ENCODE peak calls at places on chromosomes 1 and 21, in nine cellular contexts. T is effector memory CD4-positive, alpha-beta T cell; U is tibial nerve; F is left ventricle myocardium inferior; P is astrocyte; D is neuronal stem cell; S is GM23248; V is adrenal gland; X is transverse colon. W is an unnamed sample. For H3K36me3, the result is how much of the 10 kb centered on the place peaks cover.

GRCh38 chr1:165635329-165635728 is 4.3 kb downstream of the MGST3 start:
- DNase-seq in F (no peak), P (no peak), U (no peak), V (no peak), T (no peak), X (no peak), S (no peak), D (no peak), W (no peak)

GRCh38 chr1:43644558-43644957 is 5.4 kb upstream of the KDM4A start:
- DNase-seq in U (no peak), T (no peak), F (no peak), P (no peak), S (no peak), X (no peak), V (no peak), D (no peak), W (no peak)

GRCh38 chr1:202268032-202268431 is 73.7 kb downstream of the UBE2T start:
- DNase-seq in X (no peak), D (no peak), F (no peak), S (no peak), T (no peak), V (no peak), U (no peak), P (no peak), W (no peak)

GRCh38 chr1:150150511-150151021 is 850 bp downstream of the PLEKHO1 start:
- DNase-seq in T (peak), U (no peak), V (no peak), P (no peak), F (peak), S (peak), X (peak), D (no peak), W (no peak)

GRCh38 chr1:12040457-12041051 is 21.3 kb downstream of the MIIP start:
- DNase-seq in S (peak), U (peak), V (no peak), T (no peak), D (peak), F (no peak), P (peak), X (no peak), W (no peak)

GRCh38 chr1:20032425-20032824 is 37.6 kb upstream of the PLA2G5 start:
- DNase-seq in V (no peak), D (no peak), F (no peak), X (no peak), P (no peak), U (no peak), S (no peak), T (no peak), W (no peak)

GRCh38 chr1:85933901-85934300 is 222.7 kb downstream of the COL24A1 start:
- DNase-seq in X (no peak), D (no peak), V (no peak), S (peak), P (peak), U (peak), F (no peak), T (no peak), W (no peak)

GRCh38 chr1:100322436-100323211 is 29.7 kb upstream of the CDC14A start:
- DNase-seq in T (no peak), P (no peak), X (no peak), D (no peak), V (no peak), F (no peak), U (no peak), S (peak), W (no peak)

GRCh38 chr1:180994262-180994661 is 28.4 kb downstream of the STX6 start:
- DNase-seq in F (no peak), S (peak), X (no peak), D (no peak), U (no peak), P (no peak), T (no peak), V (no peak), W (no peak)

GRCh38 chr1:221809101-221810029 is 67.5 kb upstream of the DUSP10 start:
- DNase-seq in T (no peak), S (no peak), F (no peak), V (no peak), P (peak), D (no peak), U (no peak), X (no peak), W (no peak)

GRCh38 chr1:230145505-230145899 is 78.5 kb downstream of the GALNT2 start:
- DNase-seq in D (no peak), S (no peak), X (no peak), F (no peak), T (no peak), U (no peak), P (no peak), V (no peak), W (no peak)

GRCh38 chr21:22791986-22792560 is 1793.9 kb downstream of the NCAM2 start:
- DNase-seq in U (peak), D (peak), T (no peak), S (peak), F (no peak), X (no peak), V (peak), P (peak), W (peak)

GRCh38 chr1:241606544-241606943 is 33.6 kb downstream of the CHML start:
- DNase-seq in D (no peak), U (no peak), S (no peak), V (no peak), X (no peak), T (no peak), F (no peak), P (peak), W (no peak)

GRCh38 chr1:6546326-6546725 is 8.0 kb downstream of the NOL9 start:
- DNase-seq in X (no peak), D (no peak), S (no peak), T (no peak), U (no peak), F (no peak), P (no peak), V (no peak), W (no peak)

GRCh38 chr1:6545276-6545934 is 8.9 kb downstream of the NOL9 start:
- DNase-seq in S (peak), D (no peak), U (no peak), P (peak), T (no peak), X (no peak), V (peak), F (no peak), W (no peak)

GRCh38 chr1:6544831-6545230 is 9.5 kb downstream of the NOL9 start:
- DNase-seq in X (no peak), U (no peak), D (no peak), V (no peak), T (no peak), S (peak), F (no peak), P (peak), W (no peak)

DNA sequence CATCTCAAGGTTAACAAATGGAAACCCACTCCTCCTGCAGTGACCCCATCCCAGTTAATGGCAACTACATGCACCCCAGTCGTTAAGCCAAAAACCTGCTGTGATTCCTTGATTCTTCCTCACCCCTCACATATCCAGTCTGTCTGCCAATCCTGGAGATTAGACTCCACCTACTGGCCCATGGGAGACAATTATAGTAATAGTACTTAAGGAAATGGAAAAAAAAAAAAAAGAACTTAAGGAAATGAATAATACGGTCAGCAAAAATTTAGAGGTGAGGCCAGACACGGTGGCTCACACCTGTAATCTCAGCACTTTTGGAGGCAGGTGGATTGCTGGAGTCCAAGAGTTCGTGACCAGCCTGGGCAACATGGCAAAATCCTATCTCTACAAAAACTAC is 7.0 kb downstream of the NOL9 start:
- DNase-seq in F (no peak), X (no peak), U (no peak), V (no peak), D (no peak), S (peak), P (no peak), T (no peak), W (no peak)
- H3K36me3 ChIP-seq in F (half or more), X (under half), U (under half), V (under half), D (under half), S (under half), P (under half), T (under half), W (under half)

GRCh38 chr1:107480548-107480947 is 339.7 kb downstream of the NTNG1 start:
- DNase-seq in X (peak), F (no peak), D (no peak), P (peak), T (no peak), S (peak), V (no peak), U (no peak), W (no peak)
- H3K27ac ChIP-seq in X (no peak), F (no peak), D (no peak), P (no peak), T (no peak), S (no peak), V (no peak), U (no peak), W (no peak)

GRCh38 chr1:112689842-112690237 is 15.4 kb downstream of the MOV10 start:
- DNase-seq in T (no peak), F (no peak), U (no peak), X (no peak), D (no peak), S (no peak), V (no peak), P (no peak), W (no peak)
- H3K36me3 ChIP-seq in T (under half), F (half or more), U (under half), X (under half), D (under half), S (under half), V (under half), P (under half), W (half or more)

GRCh38 chr1:109822749-109823542 is 59.2 kb upstream of the EPS8L3 start:
- DNase-seq in U (no peak), P (no peak), S (peak), D (no peak), F (no peak), T (no peak), X (no peak), V (no peak), W (no peak)

GRCh38 chr1:109825774-109826173 is 62.1 kb upstream of the EPS8L3 start:
- DNase-seq in U (no peak), F (no peak), V (no peak), X (no peak), P (no peak), T (no peak), D (no peak), S (no peak), W (no peak)

GRCh38 chr1:109824349-109825115 is 60.8 kb upstream of the EPS8L3 start:
- DNase-seq in T (no peak), X (no peak), V (no peak), F (no peak), U (no peak), P (no peak), D (no peak), S (no peak), W (no peak)

GRCh38 chr1:109821831-109822745 is 58.4 kb upstream of the EPS8L3 start:
- DNase-seq in V (peak), F (peak), S (peak), X (no peak), U (peak), T (no peak), P (peak), D (no peak), W (no peak)

GRCh38 chr1:109823543-109824348 is 60.0 kb upstream of the EPS8L3 start:
- DNase-seq in P (peak), F (peak), U (no peak), V (peak), T (no peak), S (peak), D (no peak), X (no peak), W (no peak)
- H3K27ac ChIP-seq in P (no peak), F (peak), U (peak), V (peak), T (no peak), S (peak), D (no peak), X (peak), W (no peak)

GRCh38 chr1:152444045-152444444 is 30.0 kb upstream of the CRNN start:
- DNase-seq in S (no peak), P (no peak), V (peak), F (no peak), X (no peak), T (no peak), D (no peak), U (no peak), W (no peak)

GRCh38 chr1:152440635-152441471 is 26.8 kb upstream of the CRNN start:
- DNase-seq in U (peak), P (peak), T (peak), X (peak), F (peak), S (peak), V (peak), D (no peak), W (peak)

GRCh38 chr1:152442291-152442690 is 28.2 kb upstream of the CRNN start:
- DNase-seq in V (no peak), F (peak), P (no peak), D (no peak), S (no peak), X (no peak), U (no peak), T (no peak), W (no peak)

GRCh38 chr1:152442765-152443164 is 28.7 kb upstream of the CRNN start:
- DNase-seq in X (peak), T (no peak), S (peak), D (no peak), V (no peak), P (peak), U (no peak), F (no peak), W (no peak)

DNA sequence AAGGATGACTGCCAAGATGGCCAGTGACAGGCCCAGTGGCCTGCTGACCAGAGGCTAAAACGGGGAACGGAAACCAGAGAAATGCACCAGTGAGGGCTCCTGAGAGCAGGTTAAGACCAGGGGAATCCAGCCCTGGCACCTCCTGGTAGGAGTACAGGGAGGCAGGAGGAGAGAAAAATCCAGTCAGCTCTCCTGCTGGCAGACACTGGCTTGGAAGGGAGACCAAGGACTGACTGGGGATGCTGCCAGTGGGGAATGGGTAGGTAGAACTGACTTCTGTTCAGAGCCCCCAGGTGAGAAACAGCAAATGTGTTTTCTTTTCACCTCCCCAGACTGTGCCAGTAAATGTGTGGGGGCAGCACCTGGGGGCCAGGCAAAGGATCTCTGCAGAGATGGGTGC is 27.7 kb upstream of the CRNN start:
- DNase-seq in T (no peak), S (no peak), V (no peak), X (no peak), F (no peak), U (no peak), D (no peak), P (no peak), W (no peak)
- H3K36me3 ChIP-seq in T (under half), S (under half), V (under half), X (under half), F (under half), U (under half), D (under half), P (under half), W (under half)

GRCh38 chr1:169312084-169312954 is 55.3 kb downstream of the NME7 start:
- DNase-seq in T (no peak), X (no peak), D (no peak), S (peak), F (no peak), V (no peak), P (peak), U (no peak), W (peak)
- H3K27ac ChIP-seq in T (no peak), X (no peak), D (no peak), S (peak), F (no peak), V (no peak), P (peak), U (no peak), W (no peak)

GRCh38 chr1:31633117-31633516 is 11.6 kb downstream of the PEF1 start:
- DNase-seq in U (no peak), T (no peak), D (no peak), F (no peak), P (no peak), X (peak), V (no peak), S (peak), W (peak)

GRCh38 chr1:31627930-31628421 is 10.5 kb downstream of the HCRTR1 start:
- DNase-seq in U (no peak), X (no peak), S (peak), F (peak), T (no peak), P (peak), D (no peak), V (peak), W (no peak)

GRCh38 chr1:31628931-31629582 is 11.6 kb downstream of the HCRTR1 start:
- DNase-seq in T (no peak), P (no peak), U (no peak), X (no peak), V (no peak), F (no peak), S (no peak), D (no peak), W (no peak)

GRCh38 chr1:31627301-31627929 is 9.9 kb downstream of the HCRTR1 start:
- DNase-seq in S (no peak), U (no peak), D (no peak), P (no peak), X (peak), F (peak), T (no peak), V (peak), W (no peak)

DNA sequence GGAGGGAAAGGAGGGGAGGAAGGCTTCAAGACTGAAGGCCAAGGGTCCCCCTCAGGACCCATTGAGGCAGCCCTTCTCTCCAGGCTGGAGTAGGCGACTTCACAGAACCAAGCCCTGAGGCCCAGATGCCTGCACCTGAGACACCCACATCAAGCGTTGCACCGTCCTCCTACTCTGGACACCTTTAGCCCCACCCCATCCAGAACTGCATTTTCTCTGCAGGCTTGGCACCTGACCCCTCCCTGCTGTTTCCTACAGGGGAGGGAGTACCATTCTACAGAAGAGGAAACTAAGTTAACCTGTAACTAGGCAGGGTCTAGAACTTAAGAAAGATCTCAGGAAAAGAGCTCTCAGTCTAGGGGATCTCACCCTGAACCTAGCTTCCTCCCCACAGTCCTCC is 12.0 kb downstream of the PEF1 start:
- DNase-seq in V (no peak), S (no peak), T (no peak), P (no peak), D (no peak), U (no peak), X (peak), F (no peak), W (no peak)
- H3K36me3 ChIP-seq in V (under half), S (under half), T (half or more), P (under half), D (under half), U (under half), X (under half), F (half or more), W (half or more)

DNA sequence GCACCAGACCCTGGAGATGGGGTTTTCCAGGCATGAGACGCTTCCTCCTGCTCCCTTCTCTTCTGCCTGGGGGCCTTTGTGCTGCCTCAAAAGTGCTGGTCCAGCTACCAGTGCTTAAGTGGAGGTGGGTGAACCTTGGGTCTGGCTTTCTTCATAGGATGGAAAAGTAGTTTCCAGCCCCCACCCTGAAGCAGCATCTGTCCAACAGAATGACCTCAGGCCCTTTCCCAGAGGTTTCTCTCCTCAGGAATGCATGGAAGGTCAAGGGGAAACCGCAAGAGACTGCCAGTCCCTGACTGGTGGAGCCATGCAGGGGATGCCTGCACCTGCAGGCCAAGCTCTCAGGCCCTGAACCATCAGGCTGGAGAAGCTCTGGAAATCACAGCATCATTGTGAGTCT is 63.8 kb downstream of the HMGB4 start:
- DNase-seq in T (no peak), X (no peak), S (no peak), P (no peak), D (no peak), F (no peak), U (no peak), V (no peak), W (no peak)
- H3K27ac ChIP-seq in T (no peak), X (no peak), S (no peak), P (no peak), D (no peak), F (no peak), U (no peak), V (no peak), W (no peak)

GRCh38 chr1:167628754-167629515 is 1.1 kb upstream of the RCSD1 start:
- DNase-seq in F (no peak), D (no peak), S (no peak), X (no peak), P (no peak), V (no peak), U (no peak), T (no peak), W (no peak)

GRCh38 chr1:167629681-167630567 is at the start of gene RCSD1:
- DNase-seq in F (peak), X (peak), D (no peak), S (peak), V (no peak), P (no peak), T (peak), U (no peak), W (peak)

GRCh38 chr1:167631386-167631941 is 1.4 kb downstream of the RCSD1 start:
- DNase-seq in U (no peak), P (no peak), F (no peak), T (no peak), D (no peak), X (no peak), V (no peak), S (no peak), W (no peak)

GRCh38 chr1:167631987-167632680 is 2.1 kb downstream of the RCSD1 start:
- DNase-seq in T (no peak), U (no peak), V (no peak), P (no peak), F (no peak), S (no peak), X (peak), D (no peak), W (peak)

GRCh38 chr1:167630568-167631385 is 745 bp downstream of the RCSD1 start:
- DNase-seq in P (no peak), U (no peak), X (peak), T (no peak), V (no peak), F (no peak), D (no peak), S (no peak), W (peak)
- H3K36me3 ChIP-seq in P (under half), U (under half), X (under half), T (under half), V (under half), F (under half), D (under half), S (under half), W (under half)

DNA sequence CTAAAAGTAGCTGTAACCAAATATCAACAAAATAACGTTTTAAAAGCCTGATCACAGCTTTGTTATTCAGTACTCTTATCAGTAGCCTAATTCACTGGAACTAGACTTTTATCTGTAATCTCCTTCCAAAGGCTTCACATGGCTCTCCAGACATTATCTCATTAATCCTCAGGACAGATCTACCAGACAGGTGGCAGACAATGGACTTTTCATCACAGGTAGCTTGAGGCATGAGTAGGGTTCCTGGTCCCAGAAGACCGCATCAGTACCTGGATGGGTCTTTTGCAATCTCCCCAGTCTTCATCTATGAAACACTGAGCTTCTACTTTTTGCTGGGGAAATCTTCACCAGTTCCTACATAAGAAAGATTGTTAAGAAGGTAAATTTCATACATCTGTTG is 132.2 kb upstream of the FOXD3 start:
- DNase-seq in T (no peak), U (no peak), D (no peak), X (no peak), V (no peak), P (no peak), F (no peak), S (no peak), W (no peak)
- H3K27ac ChIP-seq in T (no peak), U (no peak), D (no peak), X (no peak), V (no peak), P (no peak), F (no peak), S (no peak), W (no peak)